ENCODE peak calls at places on chromosomes 3 and 15, in six cellular contexts. J is endothelial cell; Q is dorsolateral prefrontal cortex; L is adrenal gland; T is AG09319; Z is stimulated activated CD8-positive, alpha-beta memory T cell treated with anti-CD3 and anti-CD28 coated beads, Interleukin-2, amount 100 ng/mL, for 48 hours. I is an unnamed sample.

GRCh38 chr3:127105587-127105986 is 87.3 kb upstream of the PRR23E start:
- DNase-seq in Z (no peak), L (no peak), T (no peak), J (no peak), Q (no peak), I (no peak)

GRCh38 chr3:158659454-158660237 is 12.8 kb downstream of the LXN start:
- DNase-seq in L (peak), Q (peak), T (no peak), Z (peak), J (peak), I (peak)

GRCh38 chr3:47890832-47891620 is 88.1 kb downstream of the DHX30 start:
- DNase-seq in Z (no peak), Q (peak), T (no peak), L (peak), J (no peak), I (no peak)

GRCh38 chr3:80114694-80115093 is 346.9 kb upstream of the ROBO1 start:
- DNase-seq in T (no peak), Z (no peak), Q (no peak), J (no peak), L (no peak), I (no peak)

GRCh38 chr15:48459571-48460461 is 128.6 kb downstream of the DUT start:
- DNase-seq in J (no peak), L (no peak), Z (no peak), Q (no peak), T (peak), I (no peak)

GRCh38 chr3:146577662-146578061 is 27.5 kb downstream of the PLSCR5 start:
- DNase-seq in Z (no peak), Q (no peak), L (peak), J (no peak), T (peak), I (peak)

GRCh38 chr3:20197775-20198174 is 11.8 kb upstream of the SGO1 start:
- DNase-seq in Z (no peak), Q (no peak), L (no peak), J (no peak), T (no peak), I (no peak)

GRCh38 chr3:150184426-150185071 is 213.9 kb upstream of the PFN2 start:
- DNase-seq in T (no peak), Z (no peak), Q (no peak), J (no peak), L (no peak), I (no peak)

GRCh38 chr15:61038910-61039309 is 190.2 kb downstream of the RORA start:
- DNase-seq in Z (no peak), J (no peak), T (no peak), Q (no peak), L (no peak), I (no peak)

GRCh38 chr3:150359381-150359780 is 48.7 kb upstream of the TSC22D2 start:
- DNase-seq in Q (no peak), Z (no peak), T (no peak), L (no peak), J (no peak), I (no peak)

GRCh38 chr15:47374222-47374621 is 343.1 kb upstream of the SEMA6D start:
- DNase-seq in Q (no peak), L (no peak), T (no peak), Z (no peak), J (peak), I (no peak)

GRCh38 chr3:14845180-14845579 is 26.4 kb downstream of the FGD5 start:
- DNase-seq in Q (no peak), L (no peak), J (no peak), Z (no peak), T (no peak), I (no peak)

GRCh38 chr3:124707667-124708066 is 22.6 kb upstream of the UMPS start:
- DNase-seq in L (no peak), J (no peak), Z (no peak), T (no peak), Q (no peak), I (no peak)

GRCh38 chr3:151460774-151461450 is at the start of gene IGSF10:
- DNase-seq in L (peak), J (peak), Q (peak), T (no peak), Z (no peak), I (peak)

I was measured in body of pancreas.